ENCODE peak calls at places on chromosomes 12 and 14, in four cellular contexts. G is OCI-M1, E is epithelial cell of proximal tubule, K is GM23248. A is an unnamed sample.

GRCh38 chr14:98819132-98819866 is 452.7 kb downstream of the BCL11B start:
- DNase-seq in E (no peak), G (no peak), K (no peak), A (no peak)

GRCh38 chr12:126883737-126884136 is 1383.2 kb upstream of the TMEM132C start:
- DNase-seq in E (no peak), G (no peak), K (no peak), A (no peak)

GRCh38 chr14:37985826-37986470 is 221.8 kb upstream of the SSTR1 start:
- DNase-seq in E (peak), K (peak), G (peak), A (no peak)

GRCh38 chr12:98894412-98895085 is 249.5 kb downstream of the APAF1 start:
- DNase-seq in G (no peak), K (peak), E (no peak), A (no peak)

GRCh38 chr12:14138495-14138894 is 157.1 kb upstream of the GRIN2B start:
- DNase-seq in K (no peak), G (peak), E (no peak), A (no peak)

GRCh38 chr14:35386673-35387125 is 17.9 kb downstream of the NFKBIA start:
- DNase-seq in E (no peak), K (no peak), G (peak), A (no peak)

GRCh38 chr14:77406718-77407117 is 16.6 kb downstream of the NOXRED1 start:
- DNase-seq in G (peak), E (no peak), K (no peak), A (no peak)

GRCh38 chr14:33848706-33849454 is 102.0 kb downstream of the EGLN3 start:
- DNase-seq in G (peak), K (peak), E (peak), A (no peak)

GRCh38 chr12:65171073-65171472 is 1.7 kb downstream of the LEMD3 start:
- DNase-seq in K (peak), G (peak), E (no peak), A (no peak)

GRCh38 chr12:113359133-113359938 is 949 bp downstream of the PLBD2 start:
- DNase-seq in E (no peak), K (peak), G (no peak), A (peak)

GRCh38 chr14:21978184-21978998 is 304.8 kb upstream of the OR4E1 start:
- DNase-seq in G (peak), E (no peak), K (peak), A (no peak)

GRCh38 chr14:93977790-93978581 is 1.6 kb upstream of the ASB2 start:
- DNase-seq in G (peak), K (no peak), E (no peak), A (no peak)

GRCh38 chr12:76026643-76027063 is 4.9 kb downstream of the PHLDA1 start:
- DNase-seq in G (no peak), K (peak), E (no peak), A (no peak)

GRCh38 chr12:105562727-105563072 is 232.2 kb downstream of the C12orf75 start:
- DNase-seq in G (no peak), K (no peak), E (no peak), A (peak)

GRCh38 chr12:8033153-8034044 is 883 bp downstream of the FOXJ2 start:
- DNase-seq in G (peak), E (no peak), K (peak), A (peak)

GRCh38 chr12:5374691-5375090 is 57.2 kb upstream of the NTF3 start:
- DNase-seq in E (no peak), G (no peak), K (no peak), A (no peak)

GRCh38 chr14:59688224-59689170 is 111.9 kb upstream of the CCDC175 start:
- DNase-seq in E (no peak), K (peak), G (peak), A (no peak)

GRCh38 chr14:105475269-105475915 is 771 bp downstream of the CRIP2 start:
- DNase-seq in K (peak), E (no peak), G (no peak), A (peak)

GRCh38 chr12:31736472-31736871 is 7.7 kb upstream of the AMN1 start:
- DNase-seq in G (peak), E (no peak), K (peak), A (no peak)

GRCh38 chr14:104087505-104087904 is 2.0 kb downstream of the ASPG start:
- DNase-seq in E (no peak), K (no peak), G (no peak), A (peak)

GRCh38 chr12:53758081-53758769 is 6.4 kb upstream of the CISTR start:
- DNase-seq in E (no peak), K (no peak), G (no peak), A (no peak)

GRCh38 chr12:95057431-95057830 is 16.0 kb downstream of the NR2C1 start:
- DNase-seq in G (no peak), K (no peak), E (no peak), A (no peak)

GRCh38 chr12:79174656-79175055 is 310.1 kb downstream of the SYT1 start:
- DNase-seq in G (peak), E (peak), K (peak), A (no peak)

GRCh38 chr14:23352506-23353432 is at the start of gene SLC22A17:
- DNase-seq in G (peak), E (no peak), K (peak), A (peak)

GRCh38 chr14:35122696-35123387 is 490 bp downstream of the PRORP start:
- DNase-seq in G (peak), E (peak), K (peak), A (no peak)

GRCh38 chr12:64682572-64683277 is 72.4 kb downstream of the RASSF3 start:
- DNase-seq in G (no peak), K (peak), E (no peak), A (peak)

GRCh38 chr12:93415723-93416464 is 25.9 kb downstream of the UBE2N start:
- DNase-seq in G (no peak), K (peak), E (no peak), A (no peak)

GRCh38 chr12:72472350-72472749 is 200.2 kb downstream of the TRHDE start:
- DNase-seq in G (peak), K (no peak), E (no peak), A (no peak)

GRCh38 chr12:91565246-91565645 is 382.6 kb upstream of the DCN start:
- DNase-seq in G (peak), K (peak), E (no peak), A (no peak)

GRCh38 chr12:32120419-32120818 is 13.8 kb downstream of the BICD1 start:
- DNase-seq in K (no peak), E (no peak), G (peak), A (no peak)

GRCh38 chr14:61690039-61690438 is 5.3 kb upstream of the HIF1A start:
- DNase-seq in G (no peak), K (peak), E (no peak), A (no peak)

GRCh38 chr12:53523131-53523530 is 15.8 kb upstream of the NPFF start:
- DNase-seq in G (no peak), E (no peak), K (peak), A (no peak)